ENCODE peak calls at places on chromosomes 2 and 18, in nine cellular contexts. Y is left cardiac atrium, G is NCI-H1930, F is AG09309, L is ACHN, H is right cardiac atrium, N is dermis microvascular lymphatic vessel endothelial cell, A is T-helper 9 cell, M is psoas muscle. W is an unnamed sample.

GRCh38 chr18:73274812-73275621 is 407.2 kb upstream of the NETO1 start:
- DNase-seq in Y (no peak), G (no peak), F (no peak), L (no peak), H (no peak), N (no peak), A (no peak), M (no peak), W (no peak)

GRCh38 chr2:25341031-25341727 is 546 bp downstream of the DNMT3A start:
- DNase-seq in Y (no peak), G (no peak), F (no peak), L (peak; percentile 48), H (peak; percentile 79), N (no peak), A (no peak), M (no peak), W (no peak)

GRCh38 chr2:28296243-28296642 is 96.4 kb upstream of the FOSL2 start:
- DNase-seq in Y (no peak), G (no peak), F (no peak), L (peak; percentile 60), H (no peak), N (no peak), A (no peak), M (no peak), W (peak; percentile 67)

GRCh38 chr2:112666764-112667122 is 21.0 kb downstream of the SLC20A1 start:
- DNase-seq in Y (no peak), G (no peak), F (no peak), L (no peak), H (no peak), N (no peak), A (no peak), M (no peak), W (no peak)

GRCh38 chr2:157238296-157238695 is 19.2 kb upstream of the GALNT5 start:
- DNase-seq in Y (no peak), G (no peak), F (no peak), L (no peak), H (no peak), N (no peak), A (no peak), M (no peak), W (no peak)

GRCh38 chr2:204950695-204951094 is 405.4 kb downstream of the PARD3B start:
- DNase-seq in Y (no peak), G (no peak), F (peak; percentile 11), L (peak; percentile 32), H (no peak), N (no peak), A (no peak), M (no peak), W (peak; percentile 79)

GRCh38 chr18:31596081-31596872 is 4.6 kb downstream of the TTR start:
- DNase-seq in Y (no peak), G (no peak), F (no peak), L (peak; percentile 42), H (no peak), N (no peak), A (no peak), M (no peak), W (peak; percentile 97)

GRCh38 chr2:80281083-80281482 is 23.5 kb downstream of the LRRTM1 start:
- DNase-seq in Y (no peak), G (no peak), F (no peak), L (no peak), H (no peak), N (no peak), A (no peak), M (no peak), W (no peak)

GRCh38 chr18:10122116-10122515 is 208.3 kb downstream of the VAPA start:
- DNase-seq in Y (no peak), G (peak; percentile 6), F (peak; percentile 84), L (no peak), H (no peak), N (no peak), A (no peak), M (no peak), W (peak; percentile 66)

GRCh38 chr2:128368437-128369125 is 49.9 kb upstream of the HS6ST1 start:
- DNase-seq in Y (no peak), G (no peak), F (no peak), L (no peak), H (no peak), N (no peak), A (no peak), M (no peak), W (no peak)